ENCODE peak calls at places on chromosomes 6 and 20, in nine cellular contexts. J, C, R, N, F, U, O, S and A are unnamed samples.
A peak's percentile ranks its signal among the peaks of the same experiment; 100 is the strongest.

GRCh38 chr6:135224037-135224647 is 43.0 kb downstream of the MYB start:
- DNase-seq in J (no peak), C (no peak), R (no peak), N (no peak), F (no peak), U (no peak), O (no peak), S (no peak), A (no peak)

GRCh38 chr6:110310861-110311446 is 47.2 kb downstream of the METTL24 start:
- DNase-seq in J (no peak), C (no peak), R (no peak), N (no peak), F (no peak), U (no peak), O (no peak), S (no peak), A (no peak)

GRCh38 chr20:50957276-50957675 is 1.1 kb downstream of the DPM1 start:
- DNase-seq in J (no peak), C (no peak), R (no peak), N (peak; percentile 56), F (no peak), U (no peak), O (no peak), S (no peak), A (no peak)

GRCh38 chr20:33281550-33282146 is 1.4 kb upstream of the BPIFB1 start:
- DNase-seq in J (no peak), C (no peak), R (no peak), N (no peak), F (no peak), U (no peak), O (peak; percentile 18), S (no peak), A (peak; percentile 50)

GRCh38 chr20:58550661-58551060 is 35.5 kb upstream of the APCDD1L start:
- DNase-seq in J (no peak), C (no peak), R (no peak), N (peak; percentile 56), F (no peak), U (no peak), O (no peak), S (no peak), A (no peak)

GRCh38 chr6:119148102-119148824 is 69.8 kb upstream of the FAM184A start:
- DNase-seq in J (peak; percentile 59), C (no peak), R (peak; percentile 28), N (peak; percentile 88), F (no peak), U (no peak), O (no peak), S (no peak), A (no peak)

GRCh38 chr6:5472583-5472982 is 211.3 kb downstream of the FARS2 start:
- DNase-seq in J (no peak), C (no peak), R (no peak), N (no peak), F (no peak), U (no peak), O (no peak), S (no peak), A (no peak)

GRCh38 chr6:31575335-31575901 is at the start of gene TNF:
- DNase-seq in J (peak; percentile 91), C (peak; percentile 69), R (peak; percentile 92), N (no peak), F (no peak), U (peak; percentile 48), O (peak; percentile 6), S (peak; percentile 77), A (no peak)

GRCh38 chr20:35947489-35947888 is 6.8 kb downstream of the SCAND1 start:
- DNase-seq in J (no peak), C (no peak), R (peak; percentile 48), N (peak; percentile 23), F (no peak), U (no peak), O (no peak), S (no peak), A (no peak)

GRCh38 chr20:50924261-50924660 is 7.0 kb downstream of the ADNP start:
- DNase-seq in J (no peak), C (no peak), R (no peak), N (peak; percentile 41), F (no peak), U (no peak), O (no peak), S (no peak), A (no peak)

GRCh38 chr6:150719099-150719767 is 119.5 kb downstream of the PLEKHG1 start:
- DNase-seq in J (no peak), C (no peak), R (no peak), N (no peak), F (no peak), U (no peak), O (no peak), S (no peak), A (no peak)

GRCh38 chr6:24520929-24521546 is 26.3 kb downstream of the ALDH5A1 start:
- DNase-seq in J (peak; percentile 76), C (no peak), R (peak; percentile 62), N (peak; percentile 46), F (peak; percentile 37), U (peak; percentile 22), O (no peak), S (no peak), A (peak; percentile 22)

GRCh38 chr20:60101201-60101893 is 143.1 kb downstream of the CDH26 start:
- DNase-seq in J (no peak), C (no peak), R (no peak), N (no peak), F (no peak), U (no peak), O (no peak), S (no peak), A (no peak)

GRCh38 chr20:25226433-25227316 is 21.2 kb upstream of the PYGB start:
- DNase-seq in J (no peak), C (no peak), R (no peak), N (no peak), F (peak; percentile 66), U (no peak), O (no peak), S (no peak), A (no peak)

GRCh38 chr20:24256307-24256706 is 213.1 kb upstream of the SYNDIG1 start:
- DNase-seq in J (no peak), C (no peak), R (no peak), N (no peak), F (no peak), U (no peak), O (no peak), S (no peak), A (no peak)

GRCh38 chr6:156720739-156721714 is 56.2 kb upstream of the ARID1B start:
- DNase-seq in J (peak; percentile 79), C (no peak), R (no peak), N (peak; percentile 25), F (peak; percentile 61), U (no peak), O (no peak), S (no peak), A (no peak)

GRCh38 chr20:20276806-20277530 is 90.9 kb upstream of the INSM1 start:
- DNase-seq in J (no peak), C (no peak), R (no peak), N (no peak), F (no peak), U (no peak), O (no peak), S (no peak), A (no peak)

GRCh38 chr6:68635706-68636513 is 828 bp downstream of the ADGRB3 start:
- DNase-seq in J (no peak), C (no peak), R (peak; percentile 20), N (peak; percentile 38), F (no peak), U (no peak), O (no peak), S (no peak), A (no peak)

GRCh38 chr6:90080876-90081464 is 186.7 kb downstream of the GJA10 start:
- DNase-seq in J (no peak), C (peak; percentile 66), R (peak; percentile 84), N (no peak), F (no peak), U (peak; percentile 17), O (no peak), S (peak; percentile 45), A (no peak)

GRCh38 chr6:1609662-1610496 is at the start of gene FOXC1:
- DNase-seq in J (peak; percentile 82), C (no peak), R (peak; percentile 74), N (peak; percentile 96), F (peak; percentile 91), U (no peak), O (no peak), S (no peak), A (peak; percentile 11)